ENCODE peak calls at places on chromosomes 11 and 22, in seven cellular contexts. B is AG10803, M is AG09309, I is vagina, K is dorsolateral prefrontal cortex, W is heart right ventricle, Y is tibial nerve. S is an unnamed sample.

GRCh38 chr11:120645639-120646038 is 134.1 kb downstream of the GRIK4 start:
- DNase-seq in B (no peak), M (no peak), I (no peak), K (no peak), W (no peak), Y (no peak), S (peak; percentile 12)

GRCh38 chr22:49996192-49996531 is 16.4 kb downstream of the IL17REL start:
- DNase-seq in B (no peak), M (no peak), I (no peak), K (peak; percentile 17), W (no peak), Y (no peak), S (no peak)

GRCh38 chr11:93116641-93117577 is 80.9 kb downstream of the SLC36A4 start:
- DNase-seq in B (no peak), M (no peak), I (no peak), K (no peak), W (no peak), Y (no peak), S (no peak)

GRCh38 chr11:64591257-64592233 is 525 bp downstream of the SLC22A12 start:
- DNase-seq in B (no peak), M (no peak), I (no peak), K (peak; percentile 25), W (no peak), Y (no peak), S (no peak)

GRCh38 chr11:36953986-36954385 is 355.9 kb upstream of the RAG2 start:
- DNase-seq in B (no peak), M (no peak), I (no peak), K (no peak), W (no peak), Y (no peak), S (peak; percentile 3)

GRCh38 chr11:86916330-86916729 is 38.9 kb downstream of the FZD4 start:
- DNase-seq in B (peak; percentile 89), M (peak; percentile 25), I (no peak), K (no peak), W (no peak), Y (no peak), S (peak; percentile 80)

GRCh38 chr22:35839811-35840739 is 122.4 kb downstream of the APOL5 start:
- DNase-seq in B (peak; percentile 99), M (peak; percentile 95), I (no peak), K (peak; percentile 66), W (peak; percentile 79), Y (peak; percentile 63), S (peak; percentile 99)

GRCh38 chr22:24407278-24407665 is 20.1 kb upstream of the ADORA2A start:
- DNase-seq in B (no peak), M (no peak), I (no peak), K (no peak), W (no peak), Y (no peak), S (peak; percentile 61)

GRCh38 chr22:44384981-44385610 is 72.3 kb upstream of the SHISAL1 start:
- DNase-seq in B (no peak), M (no peak), I (no peak), K (no peak), W (peak; percentile 3), Y (no peak), S (no peak)

GRCh38 chr11:118180300-118180703 is 3.9 kb upstream of the SCN2B start:
- DNase-seq in B (peak; percentile 26), M (no peak), I (no peak), K (peak; percentile 93), W (peak; percentile 83), Y (peak; percentile 23), S (peak; percentile 15)

GRCh38 chr22:50483977-50484853 is 2.4 kb upstream of the MIOX start:
- DNase-seq in B (no peak), M (no peak), I (no peak), K (no peak), W (no peak), Y (no peak), S (no peak)

GRCh38 chr22:48500481-48501230 is 1327.0 kb downstream of the BRD1 start:
- DNase-seq in B (no peak), M (no peak), I (no peak), K (peak; percentile 70), W (no peak), Y (no peak), S (no peak)

GRCh38 chr11:66346476-66347424 is 679 bp downstream of the B4GAT1 start:
- DNase-seq in B (no peak), M (no peak), I (no peak), K (no peak), W (no peak), Y (no peak), S (no peak)

GRCh38 chr11:66343176-66343575 is 1.7 kb downstream of the BRMS1 start:
- DNase-seq in B (no peak), M (no peak), I (no peak), K (no peak), W (no peak), Y (no peak), S (no peak)

GRCh38 chr11:66345316-66345649 is 379 bp upstream of the BRMS1 start:
- DNase-seq in B (no peak), M (no peak), I (no peak), K (no peak), W (no peak), Y (no peak), S (no peak)

GRCh38 chr11:66347425-66348276 is at the start of gene B4GAT1:
- DNase-seq in B (peak; percentile 94), M (peak; percentile 84), I (no peak), K (peak; percentile 89), W (peak; percentile 76), Y (peak; percentile 86), S (peak; percentile 94)

DNA sequence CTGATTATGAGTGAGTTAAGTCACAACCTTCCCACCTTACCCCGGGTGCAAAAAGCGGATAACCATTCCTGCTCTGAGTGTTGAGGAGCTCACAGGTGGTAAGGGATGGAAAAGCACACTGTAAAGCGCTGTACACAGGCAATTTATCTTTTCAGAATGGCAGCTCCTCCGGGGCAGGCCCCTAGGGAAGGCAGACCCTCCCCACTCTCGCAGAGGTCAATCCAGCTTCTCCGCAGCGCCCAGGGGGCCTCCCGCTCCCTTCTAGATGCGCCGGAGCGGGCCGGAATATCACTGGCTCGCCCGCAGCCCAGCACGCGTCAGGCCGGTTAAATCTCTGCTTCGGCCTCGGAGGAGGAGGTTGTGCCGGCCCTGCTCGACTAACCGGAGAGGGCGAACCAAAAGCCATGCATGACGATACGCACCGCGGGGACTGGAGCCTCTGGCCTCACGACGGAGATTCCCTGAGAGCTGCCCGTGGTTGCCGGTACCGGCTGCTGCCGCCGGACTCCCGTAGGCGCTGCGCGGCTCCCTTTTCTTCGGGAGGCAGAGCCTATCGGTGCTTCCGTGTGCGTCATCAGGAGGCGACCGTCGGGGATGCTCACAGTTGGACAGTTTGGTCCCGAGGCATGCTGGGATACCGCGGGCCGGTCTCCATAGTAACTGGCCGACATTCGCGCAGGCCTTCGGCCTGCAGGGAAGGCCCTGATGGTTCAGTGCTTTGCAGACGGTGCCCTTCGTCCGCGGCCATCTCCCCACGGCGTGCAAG is at the start of gene BRMS1:
- DNase-seq in B (peak; percentile 96), M (peak; percentile 81), I (no peak), K (peak; percentile 99), W (peak; percentile 98), Y (peak; percentile 97), S (peak; percentile 98)
- TF ChIP-seq CTCF in B (peak; percentile 26), M (peak; percentile 14), I (peak; percentile 21), K (peak; percentile 46), W (no peak), Y (peak; percentile 39), S (peak; percentile 24)

DNA sequence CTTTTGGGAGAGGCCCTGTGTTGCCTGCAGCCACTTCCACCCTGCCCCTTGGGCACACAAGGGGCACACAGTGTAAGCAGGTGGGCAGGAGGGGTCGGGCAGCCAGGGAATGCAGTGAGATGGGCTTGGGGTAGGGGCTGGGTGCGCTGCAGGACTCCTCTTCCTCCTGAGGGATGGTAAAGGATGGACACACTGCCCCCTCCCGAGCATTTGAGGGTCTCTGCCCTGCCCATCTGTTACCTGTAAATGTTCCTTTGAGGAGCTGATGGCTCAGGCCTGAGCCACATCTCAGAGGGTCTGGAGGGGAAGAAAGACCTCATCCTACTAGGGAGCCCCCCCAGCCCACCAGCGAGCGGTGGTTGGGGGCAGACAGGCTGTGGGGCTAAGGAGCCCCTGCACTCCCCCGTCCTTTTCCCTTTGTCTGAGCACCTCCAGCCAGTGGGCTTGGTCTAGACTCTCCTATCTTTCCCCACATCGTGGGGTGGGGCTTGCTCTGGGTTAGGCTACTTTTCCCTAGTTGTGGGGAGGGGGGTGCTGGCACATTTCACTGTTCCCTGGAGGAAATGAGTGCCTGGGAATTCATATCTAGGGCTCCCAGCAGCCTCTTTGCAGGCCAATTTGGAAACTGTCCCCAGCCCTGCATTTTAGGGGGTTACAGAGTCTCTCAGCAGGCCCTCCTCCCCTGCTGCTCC is 1.7 kb upstream of the TSSC4 start:
- DNase-seq in B (no peak), M (no peak), I (no peak), K (no peak), W (no peak), Y (no peak), S (no peak)
- H3K4me3 ChIP-seq in B (peak overlapping the region; percentile 68), M (peak overlapping the region; percentile 91), I (no peak overlapping the region), K (peak overlapping the region; percentile 74), W (no peak overlapping the region), Y (no peak overlapping the region), S (peak overlapping the region; percentile 86)

DNA sequence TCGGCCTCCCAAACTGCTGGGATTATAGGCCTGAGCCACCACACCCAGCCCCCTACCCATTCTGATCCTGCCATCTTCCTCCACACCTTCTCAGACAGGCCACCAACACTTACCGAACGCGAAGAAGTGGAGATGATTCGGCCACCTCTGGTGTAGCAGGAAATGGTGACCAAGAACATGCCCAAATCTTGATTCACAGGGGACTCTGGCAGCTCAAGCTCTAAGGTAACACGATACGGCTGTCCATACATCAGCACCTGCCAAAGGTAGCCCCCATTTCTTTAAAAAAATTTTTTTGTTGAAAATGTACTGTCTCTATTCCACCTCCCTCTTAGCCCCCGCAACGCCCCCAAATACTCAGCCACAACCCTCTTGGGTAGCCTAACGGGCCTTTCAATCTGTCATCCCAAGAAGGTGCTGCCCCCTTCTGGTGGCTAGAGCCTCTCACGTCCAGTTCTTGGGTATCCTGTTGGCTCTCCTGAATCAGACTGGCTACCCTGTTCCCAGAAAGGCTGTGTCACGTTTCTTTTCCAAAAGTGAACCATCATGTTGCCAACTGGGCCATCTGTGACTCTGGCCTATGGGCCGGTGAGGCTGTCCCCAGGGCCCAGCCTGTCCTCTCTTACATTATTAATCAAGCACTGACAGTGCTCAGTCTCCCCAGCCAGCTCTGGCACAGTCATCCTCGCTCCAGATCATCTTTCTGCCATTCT is 5.3 kb upstream of the LRRN4CL start:
- DNase-seq in B (peak; percentile 85), M (no peak), I (no peak), K (peak; percentile 76), W (peak; percentile 71), Y (peak; percentile 79), S (peak; percentile 90)
- TF ChIP-seq CTCF in B (peak; percentile 90), M (peak; percentile 81), I (peak; percentile 69), K (peak; percentile 69), W (peak; percentile 87), Y (peak; percentile 73), S (peak; percentile 89)

GRCh38 chr11:106173291-106173690 is 95.8 kb downstream of the AASDHPPT start:
- DNase-seq in B (no peak), M (no peak), I (no peak), K (no peak), W (no peak), Y (no peak), S (no peak)

GRCh38 chr11:106176817-106177216 is 99.4 kb downstream of the AASDHPPT start:
- DNase-seq in B (no peak), M (no peak), I (no peak), K (no peak), W (no peak), Y (no peak), S (no peak)

GRCh38 chr11:106167085-106167484 is 89.6 kb downstream of the AASDHPPT start:
- DNase-seq in B (no peak), M (no peak), I (no peak), K (no peak), W (no peak), Y (no peak), S (no peak)

GRCh38 chr11:106177311-106177710 is 99.8 kb downstream of the AASDHPPT start:
- DNase-seq in B (no peak), M (no peak), I (no peak), K (no peak), W (no peak), Y (no peak), S (no peak)

GRCh38 chr11:106172389-106172991 is 95.0 kb downstream of the AASDHPPT start:
- DNase-seq in B (no peak), M (peak; percentile 40), I (no peak), K (no peak), W (no peak), Y (no peak), S (peak; percentile 18)
- H3K4me3 ChIP-seq in B (no peak overlapping the region), M (no peak overlapping the region), I (no peak overlapping the region), K (no peak overlapping the region), W (no peak overlapping the region), Y (no peak overlapping the region), S (no peak overlapping the region)